ENCODE peak calls at places on chromosome 19, in seven cellular contexts. One of them, this sample, is unnamed.

GRCh38 chr19:29831041-29831548 is 19.3 kb downstream of the CCNE1 start:
- DNase-seq in OCI-LY7: no peak
- DNase-seq in heart right ventricle: no peak
- DNase-seq in Peyer's patch: no peak
- DNase-seq in ascending aorta: no peak
- DNase-seq in H9: no peak
- DNase-seq in tibial nerve: no peak
- DNase-seq in this sample: peak; percentile 76

GRCh38 chr19:38649305-38650179 is 2.1 kb downstream of the ACTN4 start:
- DNase-seq in ascending aorta: no peak
- DNase-seq in OCI-LY7: no peak
- DNase-seq in Peyer's patch: no peak
- DNase-seq in heart right ventricle: no peak
- DNase-seq in tibial nerve: no peak
- DNase-seq in H9: no peak
- DNase-seq in this sample: no peak

GRCh38 chr19:2494084-2494446 is 18.1 kb downstream of the GADD45B start:
- DNase-seq in Peyer's patch: no peak
- DNase-seq in tibial nerve: no peak
- DNase-seq in H9: no peak
- DNase-seq in heart right ventricle: no peak
- DNase-seq in ascending aorta: peak; percentile 77
- DNase-seq in OCI-LY7: no peak
- DNase-seq in this sample: no peak

GRCh38 chr19:38930776-38931761 is at the start of gene MRPS12:
- DNase-seq in H9: peak; percentile 99
- DNase-seq in tibial nerve: peak; percentile 97
- DNase-seq in ascending aorta: peak; percentile 99
- DNase-seq in OCI-LY7: peak; percentile 100
- DNase-seq in heart right ventricle: peak; percentile 99
- DNase-seq in Peyer's patch: peak; percentile 99
- DNase-seq in this sample: peak; percentile 99

GRCh38 chr19:56810260-56810659 is 30.3 kb downstream of the PEG3 start:
- DNase-seq in ascending aorta: no peak
- DNase-seq in OCI-LY7: no peak
- DNase-seq in heart right ventricle: no peak
- DNase-seq in H9: no peak
- DNase-seq in tibial nerve: no peak
- DNase-seq in Peyer's patch: no peak
- DNase-seq in this sample: no peak

GRCh38 chr19:32563761-32564160 is 17.2 kb upstream of the PDCD5 start:
- DNase-seq in ascending aorta: no peak
- DNase-seq in Peyer's patch: no peak
- DNase-seq in H9: no peak
- DNase-seq in tibial nerve: no peak
- DNase-seq in heart right ventricle: no peak
- DNase-seq in OCI-LY7: no peak
- DNase-seq in this sample: no peak

GRCh38 chr19:1864480-1865171 is 1.2 kb upstream of the KLF16 start:
- DNase-seq in tibial nerve: no peak
- DNase-seq in H9: peak; percentile 89
- DNase-seq in Peyer's patch: peak; percentile 83
- DNase-seq in OCI-LY7: peak; percentile 82
- DNase-seq in ascending aorta: peak; percentile 85
- DNase-seq in heart right ventricle: peak; percentile 76
- DNase-seq in this sample: no peak

GRCh38 chr19:43354305-43354627 is 780 bp downstream of the CD177 start:
- DNase-seq in heart right ventricle: no peak
- DNase-seq in H9: peak; percentile 77
- DNase-seq in ascending aorta: no peak
- DNase-seq in Peyer's patch: no peak
- DNase-seq in OCI-LY7: no peak
- DNase-seq in tibial nerve: no peak
- DNase-seq in this sample: no peak

GRCh38 chr19:34269489-34269888 is 15.1 kb downstream of the GARRE1 start:
- DNase-seq in ascending aorta: no peak
- DNase-seq in H9: no peak
- DNase-seq in OCI-LY7: peak; percentile 50
- DNase-seq in heart right ventricle: no peak
- DNase-seq in tibial nerve: no peak
- DNase-seq in Peyer's patch: no peak
- DNase-seq in this sample: no peak
- H3K4me1 ChIP-seq in ascending aorta: peaks cover 4% of the 10 kb centered on the region
- H3K4me1 ChIP-seq in H9: peaks cover 8% of the 10 kb centered on the region
- H3K4me1 ChIP-seq in OCI-LY7: peaks cover 75% of the 10 kb centered on the region
- H3K4me1 ChIP-seq in heart right ventricle: peaks cover 51% of the 10 kb centered on the region
- H3K4me1 ChIP-seq in tibial nerve: peaks cover 23% of the 10 kb centered on the region
- H3K4me1 ChIP-seq in Peyer's patch: peaks cover 8% of the 10 kb centered on the region
- H3K4me1 ChIP-seq in this sample: peaks cover 14% of the 10 kb centered on the region

GRCh38 chr19:35669974-35670373 is 3.7 kb downstream of the UPK1A start:
- DNase-seq in H9: no peak
- DNase-seq in heart right ventricle: no peak
- DNase-seq in ascending aorta: no peak
- DNase-seq in tibial nerve: no peak
- DNase-seq in OCI-LY7: no peak
- DNase-seq in Peyer's patch: no peak
- DNase-seq in this sample: no peak

GRCh38 chr19:35675589-35676140 is 9.3 kb downstream of the UPK1A start:
- DNase-seq in H9: no peak
- DNase-seq in OCI-LY7: no peak
- DNase-seq in Peyer's patch: no peak
- DNase-seq in heart right ventricle: no peak
- DNase-seq in ascending aorta: no peak
- DNase-seq in tibial nerve: no peak
- DNase-seq in this sample: no peak

GRCh38 chr19:35670686-35671085 is 4.4 kb downstream of the UPK1A start:
- DNase-seq in heart right ventricle: no peak
- DNase-seq in ascending aorta: no peak
- DNase-seq in OCI-LY7: no peak
- DNase-seq in tibial nerve: no peak
- DNase-seq in H9: no peak
- DNase-seq in Peyer's patch: no peak
- DNase-seq in this sample: no peak

GRCh38 chr19:35671818-35672217 is 5.5 kb downstream of the UPK1A start:
- DNase-seq in tibial nerve: no peak
- DNase-seq in heart right ventricle: no peak
- DNase-seq in H9: no peak
- DNase-seq in OCI-LY7: no peak
- DNase-seq in ascending aorta: no peak
- DNase-seq in Peyer's patch: no peak
- DNase-seq in this sample: no peak

GRCh38 chr19:35673121-35673804 is 6.9 kb downstream of the UPK1A start:
- DNase-seq in Peyer's patch: no peak
- DNase-seq in heart right ventricle: no peak
- DNase-seq in tibial nerve: no peak
- DNase-seq in OCI-LY7: no peak
- DNase-seq in ascending aorta: peak; percentile 68
- DNase-seq in H9: peak; percentile 83
- DNase-seq in this sample: peak; percentile 53
- TF ChIP-seq CTCF in Peyer's patch: no peak
- TF ChIP-seq CTCF in heart right ventricle: no peak
- TF ChIP-seq CTCF in tibial nerve: no peak
- TF ChIP-seq CTCF in OCI-LY7: no peak
- TF ChIP-seq CTCF in ascending aorta: no peak
- TF ChIP-seq CTCF in H9: no peak
- TF ChIP-seq CTCF in this sample: no peak

GRCh38 chr19:47508721-47509120 is 6.1 kb downstream of the NAPA start:
- DNase-seq in tibial nerve: no peak
- DNase-seq in OCI-LY7: no peak
- DNase-seq in H9: no peak
- DNase-seq in Peyer's patch: no peak
- DNase-seq in ascending aorta: no peak
- DNase-seq in heart right ventricle: no peak
- DNase-seq in this sample: no peak

GRCh38 chr19:47510516-47511127 is 4.2 kb downstream of the NAPA start:
- DNase-seq in tibial nerve: no peak
- DNase-seq in OCI-LY7: peak; percentile 45
- DNase-seq in heart right ventricle: no peak
- DNase-seq in Peyer's patch: no peak
- DNase-seq in ascending aorta: no peak
- DNase-seq in H9: no peak
- DNase-seq in this sample: no peak

GRCh38 chr19:47507924-47508553 is 6.8 kb downstream of the NAPA start:
- DNase-seq in H9: no peak
- DNase-seq in OCI-LY7: no peak
- DNase-seq in ascending aorta: no peak
- DNase-seq in tibial nerve: no peak
- DNase-seq in heart right ventricle: no peak
- DNase-seq in Peyer's patch: no peak
- DNase-seq in this sample: no peak

GRCh38 chr19:47509973-47510372 is 4.9 kb downstream of the NAPA start:
- DNase-seq in heart right ventricle: no peak
- DNase-seq in ascending aorta: peak; percentile 86
- DNase-seq in Peyer's patch: no peak
- DNase-seq in H9: no peak
- DNase-seq in OCI-LY7: no peak
- DNase-seq in tibial nerve: no peak
- DNase-seq in this sample: no peak

DNA sequence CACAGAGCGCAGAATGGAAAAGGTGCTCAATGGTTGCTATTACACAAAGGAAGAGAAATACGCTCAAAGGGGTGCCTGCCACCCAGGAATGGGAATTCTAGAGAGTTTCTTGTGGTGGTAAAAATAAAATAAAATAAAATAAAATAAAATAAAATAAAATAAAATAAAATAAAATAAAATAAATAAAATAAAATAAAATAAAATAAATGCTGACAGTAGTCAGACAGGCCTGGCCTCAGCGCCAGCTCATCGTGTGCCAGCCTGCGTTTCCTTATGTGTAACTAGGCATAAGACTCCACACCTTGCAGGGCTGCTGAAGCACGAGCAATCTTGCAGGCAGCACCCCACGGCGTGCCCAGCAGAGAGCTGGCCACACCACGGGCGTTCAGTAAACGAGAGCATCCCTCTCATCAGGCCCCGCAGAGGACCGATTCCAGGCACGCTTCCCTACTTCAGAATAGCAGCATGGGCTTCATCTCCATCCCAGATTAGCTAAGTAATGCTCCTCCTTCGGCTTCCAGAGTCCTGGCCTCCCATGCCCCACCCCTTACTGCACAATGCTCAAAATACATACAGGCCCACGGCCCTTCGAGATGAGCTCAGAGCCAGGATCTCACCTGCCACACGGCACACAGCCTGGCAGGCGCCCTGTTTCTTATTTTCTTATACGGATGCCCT is 5.6 kb downstream of the NAPA start:
- DNase-seq in heart right ventricle: no peak
- DNase-seq in tibial nerve: no peak
- DNase-seq in ascending aorta: no peak
- DNase-seq in Peyer's patch: no peak
- DNase-seq in OCI-LY7: no peak
- DNase-seq in H9: no peak
- DNase-seq in this sample: no peak
- H3K4me1 ChIP-seq in heart right ventricle: peaks cover 85% of the 10 kb centered on the region
- H3K4me1 ChIP-seq in tibial nerve: peaks cover 52% of the 10 kb centered on the region
- H3K4me1 ChIP-seq in ascending aorta: peaks cover 26% of the 10 kb centered on the region
- H3K4me1 ChIP-seq in Peyer's patch: peaks cover 10% of the 10 kb centered on the region
- H3K4me1 ChIP-seq in OCI-LY7: peaks cover 30% of the 10 kb centered on the region
- H3K4me1 ChIP-seq in H9: no peaks in the 10 kb centered on the region
- H3K4me1 ChIP-seq in this sample: peaks cover 3% of the 10 kb centered on the region

GRCh38 chr19:41691268-41691970 is 3.3 kb upstream of the CEACAM7 start:
- DNase-seq in OCI-LY7: no peak
- DNase-seq in ascending aorta: peak; percentile 50
- DNase-seq in tibial nerve: no peak
- DNase-seq in Peyer's patch: no peak
- DNase-seq in H9: peak; percentile 61
- DNase-seq in heart right ventricle: no peak
- DNase-seq in this sample: no peak
- TF ChIP-seq CTCF in OCI-LY7: peak; percentile 76
- TF ChIP-seq CTCF in ascending aorta: peak; percentile 19
- TF ChIP-seq CTCF in tibial nerve: no peak
- TF ChIP-seq CTCF in Peyer's patch: no peak
- TF ChIP-seq CTCF in H9: peak; percentile 38
- TF ChIP-seq CTCF in heart right ventricle: no peak
- TF ChIP-seq CTCF in this sample: peak; percentile 83